ENCODE peak calls at places on chromosomes 6 and 20, in seven cellular contexts. I is WERI-Rb-1, M is lower lobe of right lung, K is OCI-LY7, O is neural crest cell, S is AG04450, P is neural progenitor cell. J is an unnamed sample.

GRCh38 chr6:53837875-53838806 is 43.3 kb downstream of the LRRC1 start:
- DNase-seq in I (no peak), M (no peak), K (no peak), O (no peak), S (no peak), P (peak; percentile 74), J (no peak)

GRCh38 chr6:159608961-159609673 is 83.9 kb downstream of the SOD2 start:
- DNase-seq in I (peak; percentile 39), M (no peak), K (peak; percentile 66), O (no peak), S (no peak), P (peak; percentile 52), J (no peak)

GRCh38 chr6:37306624-37307222 is 47.1 kb upstream of the RNF8 start:
- DNase-seq in I (no peak), M (no peak), K (no peak), O (no peak), S (no peak), P (no peak), J (no peak)

GRCh38 chr6:49637333-49637698 is 677 bp upstream of the RHAG start:
- DNase-seq in I (no peak), M (no peak), K (no peak), O (no peak), S (no peak), P (no peak), J (no peak)

GRCh38 chr6:30508890-30509736 is 19.8 kb downstream of the HLA-E start:
- DNase-seq in I (no peak), M (no peak), K (peak; percentile 76), O (no peak), S (no peak), P (no peak), J (no peak)

GRCh38 chr20:18388860-18389259 is 78.0 kb downstream of the DZANK1 start:
- DNase-seq in I (no peak), M (no peak), K (no peak), O (no peak), S (peak; percentile 16), P (no peak), J (no peak)

GRCh38 chr20:4703281-4703676 is 18.4 kb upstream of the PRND start:
- DNase-seq in I (no peak), M (no peak), K (no peak), O (no peak), S (no peak), P (no peak), J (no peak)

GRCh38 chr6:144335315-144335861 is 50.3 kb downstream of the UTRN start:
- DNase-seq in I (no peak), M (no peak), K (peak; percentile 35), O (no peak), S (no peak), P (no peak), J (no peak)

GRCh38 chr20:63178445-63178818 is 37.5 kb downstream of the YTHDF1 start:
- DNase-seq in I (no peak), M (no peak), K (no peak), O (peak; percentile 64), S (no peak), P (peak; percentile 93), J (no peak)

GRCh38 chr20:35363190-35363589 is 48.6 kb downstream of the UQCC1 start:
- DNase-seq in I (no peak), M (no peak), K (no peak), O (no peak), S (no peak), P (no peak), J (no peak)

GRCh38 chr20:50957276-50957675 is 1.1 kb downstream of the DPM1 start:
- DNase-seq in I (no peak), M (no peak), K (peak; percentile 11), O (no peak), S (no peak), P (no peak), J (no peak)

GRCh38 chr20:45886590-45887345 is 654 bp downstream of the SPATA25 start:
- DNase-seq in I (no peak), M (no peak), K (no peak), O (no peak), S (no peak), P (no peak), J (no peak)

GRCh38 chr6:42764883-42765653 is 16.8 kb upstream of the BICRAL start:
- DNase-seq in I (no peak), M (no peak), K (no peak), O (no peak), S (no peak), P (no peak), J (no peak)

GRCh38 chr6:95768539-95768938 is 191.2 kb downstream of the MANEA start:
- DNase-seq in I (peak; percentile 29), M (no peak), K (no peak), O (no peak), S (no peak), P (peak; percentile 59), J (no peak)

GRCh38 chr6:53730767-53731166 is 64.0 kb upstream of the LRRC1 start:
- DNase-seq in I (no peak), M (no peak), K (no peak), O (no peak), S (no peak), P (no peak), J (no peak)

GRCh38 chr6:112193535-112194051 is 60.8 kb downstream of the LAMA4 start:
- DNase-seq in I (no peak), M (no peak), K (no peak), O (no peak), S (no peak), P (no peak), J (no peak)

GRCh38 chr20:17749979-17750721 is 50.4 kb downstream of the BANF2 start:
- DNase-seq in I (no peak), M (peak; percentile 68), K (no peak), O (no peak), S (no peak), P (peak; percentile 9), J (no peak)

DNA sequence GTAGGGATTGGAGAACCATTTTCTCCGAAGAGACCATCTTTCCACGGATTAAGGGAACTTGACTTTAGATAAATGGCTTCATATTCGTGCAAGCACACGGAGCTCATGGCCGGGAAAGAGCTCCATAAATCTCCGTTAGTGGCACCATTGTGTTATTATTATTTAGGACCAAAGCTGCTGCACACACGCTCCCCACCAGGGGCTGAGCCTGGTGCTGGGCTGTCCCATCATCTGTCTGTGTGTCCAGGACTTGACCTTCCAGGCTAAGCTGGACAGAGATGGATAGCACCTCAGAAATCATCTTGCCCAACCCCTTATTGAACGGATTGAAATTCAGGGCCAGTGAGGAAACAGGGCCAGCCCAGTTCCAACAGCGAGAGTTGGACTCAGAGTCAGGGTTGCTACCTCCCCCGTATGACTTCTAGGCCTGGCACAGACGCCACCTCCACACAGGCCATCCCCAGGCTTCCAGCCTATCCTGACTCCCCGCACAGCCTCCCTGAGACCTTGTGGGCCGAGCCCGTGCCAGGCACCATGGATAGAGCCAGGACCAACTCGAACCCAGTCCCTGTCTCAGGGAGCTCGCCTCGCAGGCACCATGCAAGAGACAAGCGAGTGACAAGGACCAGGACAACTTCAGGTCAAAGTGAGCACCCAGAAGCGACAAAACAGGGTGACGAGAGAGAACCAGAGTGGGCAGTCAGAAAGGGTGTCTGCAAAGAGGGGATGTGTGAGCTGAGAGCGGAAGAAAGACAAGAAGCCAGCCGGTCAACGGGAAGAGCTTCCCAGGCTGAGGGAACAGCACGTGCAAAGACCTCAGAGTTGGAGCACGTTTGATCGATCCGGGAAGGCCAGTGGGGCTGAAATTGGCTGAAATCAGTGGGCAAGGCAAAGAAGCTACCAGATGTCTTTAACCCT is 45.4 kb downstream of the KIAA1755 start:
- DNase-seq in I (no peak), M (no peak), K (no peak), O (no peak), S (no peak), P (no peak), J (no peak)
- TF ChIP-seq CTCF in I (no peak), M (no peak), K (no peak), O (peak; percentile 43), S (peak; percentile 24), P (peak; percentile 31), J (no peak)

DNA sequence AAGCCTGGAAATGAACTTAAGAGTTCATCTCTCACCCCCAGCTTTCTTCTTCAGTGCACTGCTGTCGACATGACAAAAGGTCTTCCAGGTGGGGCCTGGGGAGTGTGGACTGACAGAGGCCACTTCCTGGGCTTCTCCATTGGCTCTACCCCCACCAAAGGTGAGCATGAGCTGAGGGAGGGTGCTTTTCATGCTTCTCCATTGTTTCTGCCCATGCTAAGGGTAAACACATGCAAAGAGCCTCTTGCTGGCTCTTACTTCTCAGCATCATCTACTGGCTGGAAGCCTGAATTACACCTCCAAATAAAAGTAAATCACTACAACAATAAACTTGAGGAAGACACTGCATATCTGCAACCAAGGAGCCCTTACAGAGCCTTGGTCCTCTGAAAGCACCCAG is 227.2 kb downstream of the EPM2A start:
- DNase-seq in I (no peak), M (no peak), K (peak; percentile 1), O (no peak), S (no peak), P (no peak), J (no peak)
- TF ChIP-seq CTCF in I (peak; percentile 53), M (no peak), K (peak; percentile 55), O (no peak), S (peak; percentile 39), P (peak; percentile 12), J (no peak)

DNA sequence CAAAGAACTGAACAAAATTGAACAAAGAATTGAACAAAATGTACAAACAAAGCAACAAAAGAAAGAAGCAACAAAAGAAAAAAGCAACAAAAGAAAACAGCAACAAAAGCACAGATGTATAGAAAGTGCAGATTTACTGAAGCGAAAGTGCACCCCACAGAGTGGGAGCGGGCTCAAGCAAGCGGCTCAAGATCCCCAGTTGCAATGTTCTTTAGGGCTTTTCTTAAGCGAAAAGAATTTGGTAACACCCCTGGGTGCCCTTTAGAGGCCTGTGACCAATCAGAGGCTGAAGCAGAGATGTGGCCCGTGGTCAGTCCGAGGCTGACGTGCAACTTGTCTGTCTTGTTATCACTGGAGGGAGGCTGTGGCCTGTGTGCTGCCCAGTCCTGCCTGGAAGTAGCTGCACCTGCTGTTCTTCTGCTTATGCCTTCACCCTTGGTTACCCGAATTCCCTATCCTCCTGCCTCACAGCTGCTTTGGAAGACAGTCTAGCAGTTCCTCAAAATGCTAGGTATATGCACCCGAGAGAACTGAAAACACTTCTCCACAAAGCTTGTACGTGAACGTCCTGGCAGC is 13.2 kb upstream of the KIF25 start:
- DNase-seq in I (no peak), M (no peak), K (no peak), O (no peak), S (no peak), P (peak; percentile 69), J (no peak)
- TF ChIP-seq CTCF in I (no peak), M (no peak), K (no peak), O (no peak), S (no peak), P (no peak), J (no peak)

GRCh38 chr20:23062632-23063031 is 13.2 kb upstream of the THBD start:
- DNase-seq in I (no peak), M (no peak), K (no peak), O (no peak), S (no peak), P (no peak), J (no peak)

GRCh38 chr20:23063573-23063972 is 14.1 kb upstream of the THBD start:
- DNase-seq in I (no peak), M (no peak), K (no peak), O (no peak), S (no peak), P (no peak), J (no peak)

GRCh38 chr20:23061262-23061661 is 11.8 kb upstream of the THBD start:
- DNase-seq in I (no peak), M (no peak), K (no peak), O (no peak), S (no peak), P (no peak), J (no peak)

GRCh38 chr20:23060629-23061028 is 11.2 kb upstream of the THBD start:
- DNase-seq in I (no peak), M (no peak), K (no peak), O (no peak), S (no peak), P (no peak), J (no peak)

GRCh38 chr20:23061713-23062561 is 12.5 kb upstream of the THBD start:
- DNase-seq in I (no peak), M (peak; percentile 44), K (peak; percentile 6), O (no peak), S (peak; percentile 21), P (peak; percentile 16), J (no peak)
- TF ChIP-seq CTCF in I (peak; percentile 13), M (peak; percentile 55), K (peak; percentile 42), O (peak; percentile 48), S (peak; percentile 63), P (peak; percentile 46), J (peak; percentile 64)

J was measured in AG09319.